ENCODE peak calls at places on chromosomes 4 and X, in four cellular contexts. I, H, L and U are unnamed samples.

GRCh38 chr4:107736924-107737448 is 17.0 kb upstream of the PAPSS1 start:
- DNase-seq in I (peak; percentile 21), H (peak; percentile 44), L (peak; percentile 67), U (peak; percentile 85)

GRCh38 chr4:13920111-13920875 is 292.8 kb upstream of the BOD1L1 start:
- DNase-seq in I (no peak), H (no peak), L (no peak), U (no peak)

GRCh38 chrX:129961180-129962083 is 21.0 kb upstream of the BCORL1 start:
- DNase-seq in I (peak; percentile 78), H (peak; percentile 12), L (peak; percentile 91), U (peak; percentile 80)

GRCh38 chr4:127968565-127968964 is 3.4 kb downstream of the ABHD18 start:
- DNase-seq in I (no peak), H (no peak), L (peak; percentile 29), U (no peak)

GRCh38 chrX:20217279-20217678 is 49.4 kb downstream of the RPS6KA3 start:
- DNase-seq in I (no peak), H (peak; percentile 16), L (peak; percentile 11), U (no peak)

GRCh38 chr4:16196482-16197393 is 29.5 kb downstream of the TAPT1 start:
- DNase-seq in I (no peak), H (peak; percentile 38), L (no peak), U (peak; percentile 91)

GRCh38 chr4:95506264-95506663 is 42.5 kb downstream of the UNC5C start:
- DNase-seq in I (no peak), H (peak; percentile 57), L (no peak), U (no peak)

GRCh38 chr4:83207497-83208105 is 77.0 kb downstream of the COQ2 start:
- DNase-seq in I (no peak), H (peak; percentile 83), L (no peak), U (peak; percentile 64)

GRCh38 chr4:111187108-111187507 is 564.2 kb upstream of the PITX2 start:
- DNase-seq in I (no peak), H (no peak), L (no peak), U (no peak)

GRCh38 chrX:111447298-111447697 is 35.3 kb upstream of the DCX start:
- DNase-seq in I (peak; percentile 23), H (peak; percentile 4), L (peak; percentile 51), U (peak; percentile 57)

GRCh38 chrX:117808413-117808812 is 308.2 kb downstream of the KLHL13 start:
- DNase-seq in I (no peak), H (no peak), L (no peak), U (peak; percentile 10)

GRCh38 chr4:73308286-73308685 is 49.7 kb upstream of the ANKRD17 start:
- DNase-seq in I (peak; percentile 36), H (no peak), L (peak; percentile 35), U (peak; percentile 54)

GRCh38 chrX:134718329-134719317 is 60.4 kb upstream of the PLAC1 start:
- DNase-seq in I (peak; percentile 32), H (peak; percentile 54), L (peak; percentile 44), U (peak; percentile 8)

GRCh38 chrX:97685753-97686152 is 802.0 kb downstream of the RPA4 start:
- DNase-seq in I (peak; percentile 9), H (peak; percentile 13), L (peak; percentile 17), U (peak; percentile 44)

GRCh38 chr4:128410037-128410436 is 122.4 kb upstream of the PGRMC2 start:
- DNase-seq in I (no peak), H (no peak), L (no peak), U (no peak)

GRCh38 chrX:110853610-110854009 is 58.0 kb upstream of the CHRDL1 start:
- DNase-seq in I (peak; percentile 12), H (no peak), L (no peak), U (peak; percentile 64)

GRCh38 chr4:135269125-135269772 is 1067.7 kb upstream of the PABPC4L start:
- DNase-seq in I (no peak), H (no peak), L (no peak), U (no peak)

GRCh38 chr4:132642196-132642817 is 506.8 kb upstream of the PCDH10 start:
- DNase-seq in I (peak; percentile 8), H (peak; percentile 48), L (peak; percentile 10), U (peak; percentile 81)

GRCh38 chr4:169627307-169627706 is 6.9 kb downstream of the CLCN3 start:
- DNase-seq in I (no peak), H (no peak), L (no peak), U (no peak)

GRCh38 chrX:21382715-21383114 is 8.5 kb downstream of the CNKSR2 start:
- DNase-seq in I (no peak), H (peak; percentile 0), L (no peak), U (no peak)

GRCh38 chr4:2451821-2452785 is 16.8 kb upstream of the RNF4 start:
- DNase-seq in I (no peak), H (no peak), L (no peak), U (no peak)

GRCh38 chr4:85113706-85114105 is 147.2 kb upstream of the WDFY3 start:
- DNase-seq in I (no peak), H (no peak), L (no peak), U (no peak)

GRCh38 chr4:78704981-78705757 is 71.0 kb upstream of the BMP2K start:
- DNase-seq in I (no peak), H (no peak), L (no peak), U (no peak)

GRCh38 chr4:105840426-105841174 is 54.7 kb upstream of the NPNT start:
- DNase-seq in I (no peak), H (no peak), L (no peak), U (peak; percentile 27)

GRCh38 chr4:114615435-114615834 is 16.8 kb downstream of the UGT8 start:
- DNase-seq in I (no peak), H (no peak), L (no peak), U (no peak)

GRCh38 chr4:165787516-165788274 is 85.3 kb upstream of the TLL1 start:
- DNase-seq in I (no peak), H (no peak), L (no peak), U (no peak)

GRCh38 chr4:41214158-41215146 is at the start of gene APBB2:
- DNase-seq in I (peak; percentile 67), H (peak; percentile 93), L (peak; percentile 74), U (peak; percentile 99)

GRCh38 chrX:41234962-41235361 is 99.0 kb upstream of the DDX3X start:
- DNase-seq in I (no peak), H (no peak), L (no peak), U (no peak)
- TF ChIP-seq REST in I (no peak), H (no peak), L (no peak), U (no peak)

DNA sequence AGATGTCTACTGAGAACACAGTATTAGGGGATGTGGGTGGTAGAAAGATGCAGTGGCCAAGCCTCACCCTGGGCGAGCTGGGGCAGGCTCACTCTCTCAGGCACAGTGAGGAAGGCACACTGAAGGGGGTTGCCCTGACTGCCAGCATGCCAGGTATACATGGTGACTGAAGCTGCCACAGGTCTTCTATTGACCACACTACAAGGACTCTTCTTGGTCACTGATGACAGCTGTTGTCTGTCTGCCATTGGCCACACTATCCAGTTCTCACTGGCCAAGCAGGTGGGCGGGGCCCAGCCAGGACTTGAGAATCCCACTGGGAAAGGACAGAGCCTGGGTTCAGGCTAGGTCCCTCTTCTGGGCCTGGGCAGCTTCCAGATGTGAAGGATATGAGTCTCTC is 39.7 kb upstream of the TBC1D14 start:
- DNase-seq in I (no peak), H (no peak), L (no peak), U (no peak)
- TF ChIP-seq POLR2AphosphoS5 in I (no peak), H (no peak), L (no peak), U (no peak)

DNA sequence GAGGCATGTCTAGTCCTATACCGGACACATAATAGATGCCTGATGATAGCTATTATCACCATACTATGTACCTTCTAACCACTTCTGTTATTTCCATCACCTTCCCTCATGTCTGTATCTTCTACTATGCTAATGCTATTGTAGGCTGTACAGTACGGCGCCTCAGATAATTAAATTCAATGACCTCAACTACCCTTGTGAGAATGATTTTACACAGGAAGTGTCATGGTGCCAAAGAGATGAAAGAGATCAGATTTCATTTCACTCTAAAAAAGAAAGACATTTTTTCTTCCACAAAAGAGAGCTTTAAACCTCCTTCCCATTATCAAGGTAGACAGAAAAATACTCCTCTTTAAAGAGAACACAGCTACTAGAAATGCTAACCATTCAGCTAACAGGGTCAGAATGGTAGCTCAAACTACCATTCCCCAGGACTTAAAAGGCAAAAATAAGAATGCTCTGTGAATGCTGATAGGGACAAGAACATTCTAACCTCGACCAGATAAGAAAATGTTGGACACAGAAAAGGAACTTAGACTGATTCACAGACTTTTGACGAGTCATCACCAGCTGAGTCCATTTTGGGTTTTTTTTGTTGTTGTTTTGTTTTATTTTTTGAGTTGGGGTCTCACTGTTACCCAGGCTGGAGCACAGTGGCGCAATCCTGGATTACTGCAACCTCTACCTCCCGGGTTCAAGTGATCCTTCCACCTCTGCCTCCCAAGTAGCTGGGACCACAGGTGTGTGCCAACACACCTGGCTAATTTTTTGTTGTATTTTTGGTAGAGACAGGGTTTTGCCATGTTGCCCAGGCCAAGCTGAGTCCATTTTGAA is 99.2 kb upstream of the RAPGEF2 start:
- DNase-seq in I (no peak), H (no peak), L (peak; percentile 73), U (no peak)
- TF ChIP-seq REST in I (no peak), H (no peak), L (no peak), U (no peak)

GRCh38 chr4:184745747-184746531 is 12.0 kb upstream of the CENPU start:
- DNase-seq in I (peak; percentile 90), H (peak; percentile 29), L (peak; percentile 83), U (peak; percentile 90)

GRCh38 chr4:184746532-184746870 is 12.6 kb upstream of the CENPU start:
- DNase-seq in I (no peak), H (no peak), L (no peak), U (peak; percentile 34)

GRCh38 chr4:184750926-184751584 is 17.2 kb upstream of the CENPU start:
- DNase-seq in I (no peak), H (no peak), L (peak; percentile 32), U (peak; percentile 17)

GRCh38 chr4:184747034-184747830 is 13.3 kb upstream of the CENPU start:
- DNase-seq in I (peak; percentile 23), H (no peak), L (peak; percentile 65), U (peak; percentile 20)

DNA sequence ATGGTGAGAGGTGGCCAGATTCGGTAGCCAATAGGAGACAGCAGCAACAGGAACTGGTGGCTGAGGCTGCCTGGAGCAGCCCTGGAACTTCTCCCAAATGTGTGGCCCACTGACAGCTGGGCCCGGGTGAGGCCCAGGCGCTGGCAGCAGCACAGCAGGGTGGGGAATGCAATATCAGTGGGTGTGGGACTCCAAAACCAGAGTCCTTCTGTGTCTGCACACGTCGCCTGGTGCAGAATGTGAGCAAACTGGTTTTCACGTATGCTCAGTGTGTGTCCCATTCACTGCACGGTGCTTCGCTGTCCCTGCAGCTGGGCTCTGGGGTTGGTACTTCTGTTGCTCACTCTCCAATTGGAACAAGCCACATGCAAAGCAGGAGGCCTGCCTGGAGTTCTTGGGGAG is 14.4 kb upstream of the CENPU start:
- DNase-seq in I (no peak), H (no peak), L (no peak), U (peak; percentile 17)
- TF ChIP-seq POLR2AphosphoS5 in I (no peak), H (no peak), L (no peak), U (no peak)

GRCh38 chr4:91212140-91212681 is 1085.0 kb downstream of the CCSER1 start:
- DNase-seq in I (no peak), H (no peak), L (no peak), U (peak; percentile 38)
- TF ChIP-seq REST in I (no peak), H (no peak), L (no peak), U (no peak)

GRCh38 chr4:149751174-149751573 is 64.5 kb downstream of the IQCM start:
- DNase-seq in I (no peak), H (no peak), L (no peak), U (no peak)
- TF ChIP-seq POLR2AphosphoS5 in I (no peak), H (no peak), L (no peak), U (no peak)